ENCODE peak calls at places on chromosomes 16 and 17, in five cellular contexts. One of them, this sample, is unnamed.
A peak's percentile ranks its signal among the peaks of the same experiment; 100 is the strongest.

GRCh38 chr16:72473631-72474030 is 301.7 kb upstream of the PMFBP1 start:
- DNase-seq in HFFc6: no peak
- DNase-seq in stimulated activated naive CD8-positive, alpha-beta T cell treated with anti-CD3 and anti-CD28 coated beads, Interleukin-15, Interleukin-2, amounts not matched to agents 100 U/mL and 50 U/mL, for 24 hours: no peak
- DNase-seq in naive thymus-derived CD4-positive, alpha-beta T cell: no peak
- DNase-seq in iPS DF 6.9: no peak
- DNase-seq in this sample: no peak

GRCh38 chr17:5665164-5665563 is 80.9 kb upstream of the NLRP1 start:
- DNase-seq in HFFc6: no peak
- DNase-seq in stimulated activated naive CD8-positive, alpha-beta T cell treated with anti-CD3 and anti-CD28 coated beads, Interleukin-15, Interleukin-2, amounts not matched to agents 100 U/mL and 50 U/mL, for 24 hours: no peak
- DNase-seq in naive thymus-derived CD4-positive, alpha-beta T cell: no peak
- DNase-seq in iPS DF 6.9: no peak
- DNase-seq in this sample: no peak

GRCh38 chr16:55955439-55955838 is 80.3 kb upstream of the CES5A start:
- DNase-seq in HFFc6: no peak
- DNase-seq in stimulated activated naive CD8-positive, alpha-beta T cell treated with anti-CD3 and anti-CD28 coated beads, Interleukin-15, Interleukin-2, amounts not matched to agents 100 U/mL and 50 U/mL, for 24 hours: no peak
- DNase-seq in naive thymus-derived CD4-positive, alpha-beta T cell: no peak
- DNase-seq in iPS DF 6.9: no peak
- DNase-seq in this sample: no peak

GRCh38 chr17:51662204-51663056 is 402.1 kb downstream of the UTP18 start:
- DNase-seq in HFFc6: no peak
- DNase-seq in stimulated activated naive CD8-positive, alpha-beta T cell treated with anti-CD3 and anti-CD28 coated beads, Interleukin-15, Interleukin-2, amounts not matched to agents 100 U/mL and 50 U/mL, for 24 hours: no peak
- DNase-seq in naive thymus-derived CD4-positive, alpha-beta T cell: no peak
- DNase-seq in iPS DF 6.9: no peak
- DNase-seq in this sample: no peak

GRCh38 chr17:50079334-50080095 is 15.6 kb upstream of the PDK2 start:
- DNase-seq in HFFc6: peak; percentile 37
- DNase-seq in stimulated activated naive CD8-positive, alpha-beta T cell treated with anti-CD3 and anti-CD28 coated beads, Interleukin-15, Interleukin-2, amounts not matched to agents 100 U/mL and 50 U/mL, for 24 hours: peak; percentile 38
- DNase-seq in naive thymus-derived CD4-positive, alpha-beta T cell: no peak
- DNase-seq in iPS DF 6.9: no peak
- DNase-seq in this sample: no peak

GRCh38 chr17:40696651-40697072 is 6.9 kb downstream of the KRT24 start:
- DNase-seq in HFFc6: no peak
- DNase-seq in stimulated activated naive CD8-positive, alpha-beta T cell treated with anti-CD3 and anti-CD28 coated beads, Interleukin-15, Interleukin-2, amounts not matched to agents 100 U/mL and 50 U/mL, for 24 hours: no peak
- DNase-seq in naive thymus-derived CD4-positive, alpha-beta T cell: no peak
- DNase-seq in iPS DF 6.9: no peak
- DNase-seq in this sample: no peak

GRCh38 chr17:10614536-10615155 is 42.5 kb downstream of the MYH3 start:
- DNase-seq in HFFc6: peak; percentile 49
- DNase-seq in stimulated activated naive CD8-positive, alpha-beta T cell treated with anti-CD3 and anti-CD28 coated beads, Interleukin-15, Interleukin-2, amounts not matched to agents 100 U/mL and 50 U/mL, for 24 hours: peak; percentile 34
- DNase-seq in naive thymus-derived CD4-positive, alpha-beta T cell: no peak
- DNase-seq in iPS DF 6.9: peak; percentile 64
- DNase-seq in this sample: no peak

GRCh38 chr17:30378191-30378796 is 433 bp upstream of the CPD start:
- DNase-seq in HFFc6: no peak
- DNase-seq in stimulated activated naive CD8-positive, alpha-beta T cell treated with anti-CD3 and anti-CD28 coated beads, Interleukin-15, Interleukin-2, amounts not matched to agents 100 U/mL and 50 U/mL, for 24 hours: peak; percentile 60
- DNase-seq in naive thymus-derived CD4-positive, alpha-beta T cell: peak; percentile 74
- DNase-seq in iPS DF 6.9: no peak
- DNase-seq in this sample: no peak

GRCh38 chr17:20080513-20080912 is 71.4 kb downstream of the SPECC1 start:
- DNase-seq in HFFc6: no peak
- DNase-seq in stimulated activated naive CD8-positive, alpha-beta T cell treated with anti-CD3 and anti-CD28 coated beads, Interleukin-15, Interleukin-2, amounts not matched to agents 100 U/mL and 50 U/mL, for 24 hours: no peak
- DNase-seq in naive thymus-derived CD4-positive, alpha-beta T cell: no peak
- DNase-seq in iPS DF 6.9: no peak
- DNase-seq in this sample: no peak

GRCh38 chr17:8186787-8187516 is 3.0 kb downstream of the BORCS6 start:
- DNase-seq in HFFc6: peak; percentile 98
- DNase-seq in stimulated activated naive CD8-positive, alpha-beta T cell treated with anti-CD3 and anti-CD28 coated beads, Interleukin-15, Interleukin-2, amounts not matched to agents 100 U/mL and 50 U/mL, for 24 hours: peak; percentile 94
- DNase-seq in naive thymus-derived CD4-positive, alpha-beta T cell: peak; percentile 94
- DNase-seq in iPS DF 6.9: no peak
- DNase-seq in this sample: peak; percentile 88

GRCh38 chr17:61209524-61209923 is 190.1 kb upstream of the TBX2 start:
- DNase-seq in HFFc6: no peak
- DNase-seq in stimulated activated naive CD8-positive, alpha-beta T cell treated with anti-CD3 and anti-CD28 coated beads, Interleukin-15, Interleukin-2, amounts not matched to agents 100 U/mL and 50 U/mL, for 24 hours: no peak
- DNase-seq in naive thymus-derived CD4-positive, alpha-beta T cell: no peak
- DNase-seq in iPS DF 6.9: no peak
- DNase-seq in this sample: no peak

GRCh38 chr17:32777436-32777835 is 99.5 kb downstream of the MYO1D start:
- DNase-seq in HFFc6: peak; percentile 66
- DNase-seq in stimulated activated naive CD8-positive, alpha-beta T cell treated with anti-CD3 and anti-CD28 coated beads, Interleukin-15, Interleukin-2, amounts not matched to agents 100 U/mL and 50 U/mL, for 24 hours: no peak
- DNase-seq in naive thymus-derived CD4-positive, alpha-beta T cell: no peak
- DNase-seq in iPS DF 6.9: no peak
- DNase-seq in this sample: no peak

GRCh38 chr17:13306310-13306962 is 288.6 kb upstream of the ELAC2 start:
- DNase-seq in HFFc6: peak; percentile 78
- DNase-seq in stimulated activated naive CD8-positive, alpha-beta T cell treated with anti-CD3 and anti-CD28 coated beads, Interleukin-15, Interleukin-2, amounts not matched to agents 100 U/mL and 50 U/mL, for 24 hours: peak; percentile 12
- DNase-seq in naive thymus-derived CD4-positive, alpha-beta T cell: no peak
- DNase-seq in iPS DF 6.9: peak; percentile 68
- DNase-seq in this sample: no peak

GRCh38 chr16:30499284-30499683 is 26.7 kb downstream of the ITGAL start:
- DNase-seq in HFFc6: no peak
- DNase-seq in stimulated activated naive CD8-positive, alpha-beta T cell treated with anti-CD3 and anti-CD28 coated beads, Interleukin-15, Interleukin-2, amounts not matched to agents 100 U/mL and 50 U/mL, for 24 hours: no peak
- DNase-seq in naive thymus-derived CD4-positive, alpha-beta T cell: no peak
- DNase-seq in iPS DF 6.9: no peak
- DNase-seq in this sample: no peak

GRCh38 chr16:87431926-87432325 is 39.8 kb downstream of the MAP1LC3B start:
- DNase-seq in HFFc6: peak; percentile 73
- DNase-seq in stimulated activated naive CD8-positive, alpha-beta T cell treated with anti-CD3 and anti-CD28 coated beads, Interleukin-15, Interleukin-2, amounts not matched to agents 100 U/mL and 50 U/mL, for 24 hours: no peak
- DNase-seq in naive thymus-derived CD4-positive, alpha-beta T cell: no peak
- DNase-seq in iPS DF 6.9: no peak
- DNase-seq in this sample: no peak

GRCh38 chr17:51275381-51275780 is 15.0 kb downstream of the UTP18 start:
- DNase-seq in HFFc6: peak; percentile 76
- DNase-seq in stimulated activated naive CD8-positive, alpha-beta T cell treated with anti-CD3 and anti-CD28 coated beads, Interleukin-15, Interleukin-2, amounts not matched to agents 100 U/mL and 50 U/mL, for 24 hours: no peak
- DNase-seq in naive thymus-derived CD4-positive, alpha-beta T cell: no peak
- DNase-seq in iPS DF 6.9: no peak
- DNase-seq in this sample: no peak

GRCh38 chr17:31907342-31907975 is 6.0 kb upstream of the UTP6 start:
- DNase-seq in HFFc6: peak; percentile 32
- DNase-seq in stimulated activated naive CD8-positive, alpha-beta T cell treated with anti-CD3 and anti-CD28 coated beads, Interleukin-15, Interleukin-2, amounts not matched to agents 100 U/mL and 50 U/mL, for 24 hours: no peak
- DNase-seq in naive thymus-derived CD4-positive, alpha-beta T cell: peak; percentile 48
- DNase-seq in iPS DF 6.9: no peak
- DNase-seq in this sample: no peak

GRCh38 chr17:17107891-17108680 is 65.8 kb downstream of the MPRIP start:
- DNase-seq in HFFc6: no peak
- DNase-seq in stimulated activated naive CD8-positive, alpha-beta T cell treated with anti-CD3 and anti-CD28 coated beads, Interleukin-15, Interleukin-2, amounts not matched to agents 100 U/mL and 50 U/mL, for 24 hours: no peak
- DNase-seq in naive thymus-derived CD4-positive, alpha-beta T cell: no peak
- DNase-seq in iPS DF 6.9: no peak
- DNase-seq in this sample: no peak